ENCODE peak calls at places on chromosomes 1 and 21, in eight cellular contexts. V, D, H, G, Y, R, X and A are unnamed samples.

GRCh38 chr1:15714438-15715136 is 21.5 kb upstream of the SLC25A34 start:
- DNase-seq in V (no peak), D (no peak), H (no peak), G (no peak), X (no peak), Y (no peak), R (no peak), A (no peak)

GRCh38 chr1:64242895-64243756 is 39.7 kb downstream of the UBE2U start:
- DNase-seq in D (peak; percentile 46), X (no peak), G (peak; percentile 14), H (no peak), Y (no peak), R (no peak), V (peak; percentile 19), A (peak; percentile 15)

GRCh38 chr1:107934573-107934972 is 30.4 kb downstream of the VAV3 start:
- DNase-seq in R (no peak), D (no peak), X (no peak), V (no peak), H (no peak), G (no peak), Y (no peak), A (no peak)

GRCh38 chr1:33399375-33399774 is 31.5 kb downstream of the PHC2 start:
- DNase-seq in Y (no peak), R (no peak), D (no peak), V (peak; percentile 1), X (no peak), H (no peak), G (no peak), A (no peak)

GRCh38 chr1:109474697-109475096 is 8.4 kb downstream of the SYPL2 start:
- DNase-seq in R (no peak), X (no peak), V (no peak), D (no peak), Y (no peak), H (no peak), G (no peak), A (no peak)

GRCh38 chr1:11516961-11517635 is 38.1 kb downstream of the DISP3 start:
- DNase-seq in Y (peak; percentile 27), H (no peak), G (no peak), D (no peak), R (no peak), V (no peak), X (no peak), A (no peak)

GRCh38 chr21:41168391-41169257 is 664 bp downstream of the BACE2 start:
- DNase-seq in R (peak; percentile 68), G (no peak), V (no peak), D (peak; percentile 41), Y (peak; percentile 63), H (peak; percentile 70), X (peak; percentile 38), A (no peak)

GRCh38 chr1:221611930-221612777 is 129.7 kb downstream of the DUSP10 start:
- DNase-seq in H (peak; percentile 20), G (no peak), D (peak; percentile 12), X (peak; percentile 24), R (peak; percentile 62), V (no peak), Y (peak; percentile 79), A (no peak)

GRCh38 chr21:32520885-32521735 is 64.2 kb downstream of the TCP10L start:
- DNase-seq in D (peak; percentile 98), Y (peak; percentile 95), G (no peak), R (peak; percentile 94), V (no peak), X (peak; percentile 87), H (peak; percentile 65), A (peak; percentile 34)

GRCh38 chr21:38308010-38308784 is 51.4 kb downstream of the KCNJ15 start:
- DNase-seq in G (no peak), R (no peak), H (no peak), V (no peak), D (peak; percentile 12), Y (no peak), X (no peak), A (no peak)

GRCh38 chr1:243642936-243643335 is 207.1 kb downstream of the AKT3 start:
- DNase-seq in X (no peak), G (no peak), D (peak; percentile 67), V (no peak), Y (no peak), R (no peak), H (no peak), A (no peak)

GRCh38 chr1:54768093-54768492 is 3.8 kb upstream of the PARS2 start:
- DNase-seq in V (no peak), D (no peak), G (peak; percentile 48), Y (no peak), R (no peak), H (no peak), X (no peak), A (no peak)

GRCh38 chr1:93969371-93969770 is 60.1 kb upstream of the GCLM start:
- DNase-seq in H (no peak), G (no peak), D (no peak), Y (no peak), V (no peak), X (no peak), R (no peak), A (no peak)

GRCh38 chr1:227357229-227358078 is 39.2 kb upstream of the CDC42BPA start:
- DNase-seq in H (no peak), R (peak; percentile 72), X (no peak), Y (no peak), V (peak; percentile 85), D (peak; percentile 96), G (peak; percentile 52), A (peak; percentile 60)

GRCh38 chr1:172976222-172977041 is 74.3 kb downstream of the TNFSF18 start:
- DNase-seq in V (no peak), X (no peak), D (peak; percentile 79), Y (no peak), H (peak; percentile 63), R (no peak), G (peak; percentile 87), A (no peak)

GRCh38 chr1:18144921-18145699 is 37.5 kb downstream of the IGSF21 start:
- DNase-seq in Y (no peak), G (no peak), H (no peak), V (no peak), R (no peak), D (no peak), X (no peak), A (no peak)

GRCh38 chr1:184283999-184284398 is 102.8 kb upstream of the C1orf21 start:
- DNase-seq in G (no peak), X (no peak), V (no peak), Y (no peak), R (no peak), D (no peak), H (peak; percentile 85), A (no peak)

DNA sequence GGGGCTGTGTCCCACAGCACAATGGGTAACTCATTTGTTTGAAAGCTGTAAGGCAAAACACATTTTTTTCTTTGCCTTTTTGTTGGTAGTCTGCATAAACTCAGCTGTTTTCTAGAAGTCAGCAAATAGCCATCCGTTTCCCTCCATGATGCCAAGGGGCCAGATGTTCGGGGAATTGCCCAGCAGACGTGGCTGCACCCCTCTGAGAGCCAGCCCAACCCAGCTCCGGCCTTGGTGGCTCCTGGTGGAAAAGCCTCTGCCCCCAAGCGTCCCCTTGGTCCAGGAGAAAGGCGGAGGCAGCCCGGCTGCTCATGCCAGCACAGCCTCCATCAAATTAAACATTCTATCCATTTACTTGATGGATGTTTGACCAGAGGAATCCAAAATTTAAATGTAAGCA is 58.3 kb upstream of the ADARB1 start:
- DNase-seq in V (no peak), H (no peak), Y (no peak), X (no peak), G (no peak), R (no peak), D (no peak), A (no peak)
- TF ChIP-seq POLR2A in V (no peak), H (no peak), Y (no peak), X (no peak), G (no peak), R (no peak), D (no peak), A (no peak)

GRCh38 chr1:245485996-245486395 is 331.2 kb downstream of the KIF26B start:
- DNase-seq in R (no peak), G (no peak), D (no peak), Y (no peak), V (no peak), H (no peak), X (no peak), A (no peak)
- TF ChIP-seq POLR2A in R (no peak), G (no peak), D (no peak), Y (no peak), V (no peak), H (no peak), X (no peak), A (no peak)

DNA sequence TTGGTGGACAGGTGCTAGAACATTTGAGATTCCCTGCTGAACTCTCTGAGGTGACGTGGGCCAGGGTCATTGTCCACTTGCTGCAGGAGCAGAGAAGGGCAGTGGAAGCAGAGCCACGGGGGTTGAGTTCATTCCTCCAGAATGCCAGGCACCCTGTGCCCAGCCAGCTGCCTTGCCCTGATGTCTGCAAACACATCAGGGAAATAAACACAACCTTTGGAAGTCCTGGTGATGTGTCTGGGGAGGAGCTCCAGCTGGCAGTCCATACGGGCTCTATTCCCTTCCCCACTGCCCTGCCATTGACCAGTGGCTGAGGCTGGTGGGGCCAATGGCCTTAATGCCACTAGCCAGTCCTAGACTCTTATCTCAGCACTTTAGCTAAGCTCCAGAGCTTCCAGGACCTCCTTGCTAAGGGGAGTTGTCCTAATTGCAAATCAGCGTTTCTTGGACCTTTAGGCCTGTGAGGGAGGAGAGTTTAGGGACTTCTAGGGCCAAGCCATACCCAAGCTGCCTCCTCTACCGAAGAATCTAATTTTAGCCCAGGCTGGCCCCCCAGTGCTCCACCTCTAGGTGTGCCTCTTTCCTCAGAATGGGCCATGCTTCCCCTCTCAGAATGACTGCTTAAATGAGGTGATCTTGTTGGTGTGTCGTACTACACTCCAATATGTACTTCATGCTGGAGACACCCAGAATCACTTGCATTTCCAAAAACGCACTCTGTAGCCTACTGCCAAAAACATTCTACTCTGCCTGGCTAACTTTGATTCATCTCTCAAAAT is 25.9 kb upstream of the MFSD2A start:
- DNase-seq in R (no peak), X (no peak), H (no peak), D (no peak), Y (no peak), V (no peak), G (no peak), A (no peak)
- TF ChIP-seq POLR2A in R (no peak), X (no peak), H (no peak), D (no peak), Y (no peak), V (no peak), G (no peak), A (no peak)

GRCh38 chr1:157404063-157404501 is 148.2 kb downstream of the FCRL5 start:
- DNase-seq in H (no peak), D (peak; percentile 23), R (no peak), V (no peak), Y (no peak), G (no peak), X (no peak), A (peak; percentile 21)

GRCh38 chr1:157404614-157405013 is 147.7 kb downstream of the FCRL5 start:
- DNase-seq in Y (no peak), R (no peak), V (no peak), X (no peak), D (no peak), H (no peak), G (no peak), A (no peak)

GRCh38 chr1:157403608-157404007 is 148.7 kb downstream of the FCRL5 start:
- DNase-seq in V (no peak), X (no peak), R (no peak), D (no peak), G (no peak), Y (no peak), H (no peak), A (no peak)

GRCh38 chr1:157407367-157407766 is 144.9 kb downstream of the FCRL5 start:
- DNase-seq in X (no peak), D (no peak), R (no peak), H (no peak), G (no peak), Y (no peak), V (no peak), A (no peak)

GRCh38 chr1:157405662-157406061 is 146.7 kb downstream of the FCRL5 start:
- DNase-seq in H (no peak), X (no peak), D (no peak), G (no peak), Y (no peak), V (no peak), R (no peak), A (no peak)
- TF ChIP-seq POLR2A in H (no peak), X (no peak), D (no peak), G (no peak), Y (no peak), V (no peak), R (no peak), A (no peak)